ENCODE peak calls at places on chromosome 7, in ten cellular contexts. W is A549; Z is heart right ventricle; I is lower lobe of right lung; Q is ascending aorta; Y is mesendoderm; C is neural progenitor cell; X is CD8-positive, alpha-beta T cell; F is esophagus squamous epithelium; K is CD8-positive, alpha-beta memory T cell. E is an unnamed sample.
A peak's percentile ranks its signal among the peaks of the same experiment; 100 is the strongest.

GRCh38 chr7:2015251-2015871 is 217.4 kb downstream of the MAD1L1 start:
- DNase-seq in C (no peak), Z (peak; percentile 12), F (no peak), X (no peak), W (no peak), K (no peak), I (peak; percentile 29), Q (peak; percentile 54), Y (no peak), E (no peak)

GRCh38 chr7:151960449-151960848 is 4.2 kb downstream of the GALNTL5 start:
- DNase-seq in W (no peak), I (no peak), Y (no peak), Z (no peak), Q (no peak), C (no peak), X (no peak), K (no peak), F (no peak), E (no peak)

GRCh38 chr7:1466524-1467271 is 7.4 kb upstream of the MICALL2 start:
- DNase-seq in C (peak; percentile 67), K (no peak), Z (peak; percentile 75), I (peak; percentile 78), Q (peak; percentile 91), X (no peak), Y (peak; percentile 78), F (no peak), W (peak; percentile 70), E (peak; percentile 36)

GRCh38 chr7:51666751-51667150 is 350.1 kb upstream of the COBL start:
- DNase-seq in W (no peak), Z (no peak), I (no peak), K (no peak), Q (no peak), C (no peak), F (no peak), X (no peak), Y (no peak), E (no peak)

GRCh38 chr7:295155-296154 is 5.5 kb downstream of the FOXL3 start:
- DNase-seq in C (no peak), X (no peak), Z (no peak), I (no peak), K (no peak), Q (peak; percentile 61), Y (no peak), F (no peak), W (no peak), E (no peak)

GRCh38 chr7:151046603-151047573 is 1.4 kb upstream of the ASIC3 start:
- DNase-seq in Q (no peak), C (no peak), Z (no peak), X (no peak), W (no peak), K (no peak), F (no peak), I (no peak), Y (no peak), E (no peak)

GRCh38 chr7:41582116-41582515 is 120.8 kb downstream of the INHBA start:
- DNase-seq in F (no peak), I (no peak), Z (no peak), X (no peak), Y (no peak), C (no peak), K (no peak), W (no peak), Q (no peak), E (no peak)

GRCh38 chr7:99843808-99844207 is 16.0 kb downstream of the CYP3A43 start:
- DNase-seq in C (no peak), F (no peak), W (no peak), Z (no peak), Q (no peak), Y (no peak), X (no peak), K (no peak), I (no peak), E (no peak)

GRCh38 chr7:137909042-137909441 is 62.3 kb upstream of the DGKI start:
- DNase-seq in I (no peak), F (no peak), X (no peak), W (no peak), Z (no peak), Q (peak; percentile 84), C (no peak), K (no peak), Y (no peak), E (no peak)

GRCh38 chr7:156534925-156535324 is 105.6 kb upstream of the RNF32 start:
- DNase-seq in K (no peak), Z (no peak), Y (no peak), C (no peak), W (no peak), X (no peak), F (no peak), I (no peak), Q (no peak), E (no peak)

GRCh38 chr7:130384841-130385599 is 4.7 kb downstream of the CPA1 start:
- DNase-seq in Z (no peak), Q (peak; percentile 59), F (no peak), Y (no peak), C (no peak), X (no peak), K (no peak), W (no peak), I (no peak), E (no peak)

GRCh38 chr7:44767912-44768662 is 19.4 kb downstream of the ZMIZ2 start:
- DNase-seq in I (no peak), K (no peak), Q (no peak), Y (no peak), W (no peak), F (no peak), Z (peak; percentile 74), X (peak; percentile 70), C (peak; percentile 27), E (peak; percentile 53)
- H3K27ac ChIP-seq in I (peak overlapping the region; percentile 67), K (peak overlapping the region; percentile 9), Q (peak overlapping the region; percentile 67), Y (no peak overlapping the region), W (no peak overlapping the region), F (peak overlapping the region; percentile 77), Z (peak overlapping the region; percentile 52), X (no peak overlapping the region), C (peak overlapping the region; percentile 78), E (peak overlapping the region; percentile 96)

GRCh38 chr7:116591202-116592040 is 66.6 kb downstream of the CAV1 start:
- DNase-seq in K (no peak), Z (no peak), I (no peak), W (peak; percentile 42), C (no peak), X (no peak), Y (no peak), F (no peak), Q (no peak), E (no peak)

GRCh38 chr7:116592041-116592355 is 67.2 kb downstream of the CAV1 start:
- DNase-seq in Y (no peak), Q (no peak), Z (no peak), C (no peak), F (no peak), W (no peak), I (no peak), K (no peak), X (no peak), E (no peak)

GRCh38 chr7:116595063-116595462 is 70.2 kb downstream of the CAV1 start:
- DNase-seq in Q (no peak), F (no peak), X (no peak), K (no peak), Y (no peak), Z (no peak), C (no peak), I (no peak), W (no peak), E (no peak)

GRCh38 chr7:116592445-116592844 is 67.6 kb downstream of the CAV1 start:
- DNase-seq in I (peak; percentile 46), C (no peak), Z (peak; percentile 23), Y (peak; percentile 29), K (no peak), F (no peak), W (no peak), X (no peak), Q (no peak), E (no peak)

GRCh38 chr7:116593359-116594075 is 68.7 kb downstream of the CAV1 start:
- DNase-seq in W (no peak), Z (no peak), Q (no peak), I (no peak), C (no peak), K (no peak), F (no peak), X (no peak), Y (no peak), E (no peak)
- H3K27ac ChIP-seq in W (peak overlapping the region; percentile 52), Z (no peak overlapping the region), Q (no peak overlapping the region), I (no peak overlapping the region), C (no peak overlapping the region), K (no peak overlapping the region), F (no peak overlapping the region), X (no peak overlapping the region), Y (no peak overlapping the region), E (no peak overlapping the region)

DNA sequence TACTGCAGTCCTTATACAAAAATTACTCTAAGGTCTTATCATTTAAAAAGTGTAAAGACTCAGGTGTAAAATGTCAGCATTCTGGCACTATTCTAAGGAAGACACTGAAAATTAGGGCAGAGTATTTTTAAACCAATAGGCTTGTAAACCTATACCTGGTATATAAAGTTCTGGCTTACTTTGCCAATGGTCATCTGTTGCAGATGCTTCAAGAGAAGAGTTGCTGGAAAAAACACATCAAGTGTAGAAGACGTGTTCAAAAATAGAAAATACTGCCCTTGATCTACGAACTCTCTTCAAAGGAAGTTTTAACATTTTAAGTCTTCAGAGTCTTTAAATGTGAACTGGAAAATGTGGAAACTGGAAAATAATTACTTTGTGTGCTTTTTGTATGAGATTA is 23.9 kb downstream of the NT5C3A start:
- DNase-seq in Y (no peak), I (no peak), F (no peak), Z (no peak), C (no peak), Q (no peak), K (no peak), W (no peak), X (no peak), E (no peak)
- H3K27ac ChIP-seq in Y (no peak overlapping the region), I (peak overlapping the region; percentile 56), F (peak overlapping the region; percentile 79), Z (no peak overlapping the region), C (no peak overlapping the region), Q (no peak overlapping the region), K (no peak overlapping the region), W (no peak overlapping the region), X (no peak overlapping the region), E (no peak overlapping the region)

GRCh38 chr7:97117035-97117371 is 495 bp upstream of the SDHAF3 start:
- DNase-seq in Z (no peak), Q (no peak), K (no peak), F (no peak), X (no peak), W (no peak), C (no peak), I (no peak), Y (no peak), E (no peak)
- H3K27ac ChIP-seq in Z (peak overlapping the region; percentile 59), Q (peak overlapping the region; percentile 65), K (peak overlapping the region; percentile 81), F (peak overlapping the region; percentile 81), X (peak overlapping the region; percentile 25), W (peak overlapping the region; percentile 90), C (no peak overlapping the region), I (peak overlapping the region; percentile 80), Y (no peak overlapping the region), E (peak overlapping the region; percentile 79)